ENCODE peak calls at places on chromosome 9, in four cellular contexts. F, V, P and E are unnamed samples.

GRCh38 chr9:134306583-134307222 is 19.6 kb upstream of the RXRA start:
- DNase-seq in F (no peak), P (no peak), V (no peak), E (peak; percentile 30)

GRCh38 chr9:37582548-37583157 is 6.5 kb upstream of the FBXO10 start:
- DNase-seq in P (peak; percentile 70), V (no peak), F (peak; percentile 86), E (no peak)

GRCh38 chr9:136049451-136050265 is 45.4 kb downstream of the NACC2 start:
- DNase-seq in F (no peak), P (no peak), V (no peak), E (no peak)

GRCh38 chr9:97468658-97469448 is 32.6 kb upstream of the TMOD1 start:
- DNase-seq in F (peak; percentile 65), V (peak; percentile 66), P (peak; percentile 44), E (peak; percentile 61)

GRCh38 chr9:93843396-93843795 is 111.8 kb downstream of the BARX1 start:
- DNase-seq in V (no peak), F (no peak), P (no peak), E (no peak)

GRCh38 chr9:130265431-130266235 is at the start of gene HMCN2:
- DNase-seq in P (no peak), F (no peak), V (no peak), E (peak; percentile 57)

GRCh38 chr9:13787234-13787833 is 507.8 kb upstream of the MPDZ start:
- DNase-seq in V (no peak), F (peak; percentile 46), P (no peak), E (no peak)

GRCh38 chr9:2227468-2227867 is 212.3 kb downstream of the SMARCA2 start:
- DNase-seq in V (no peak), F (peak; percentile 67), P (no peak), E (no peak)

GRCh38 chr9:26158631-26159150 is 480.4 kb upstream of the TUSC1 start:
- DNase-seq in P (no peak), V (no peak), F (no peak), E (no peak)

GRCh38 chr9:133137451-133138231 is 16.6 kb upstream of the RALGDS start:
- DNase-seq in V (no peak), F (no peak), P (no peak), E (no peak)

GRCh38 chr9:109471994-109472393 is 26.1 kb downstream of the PTPN3 start:
- DNase-seq in F (no peak), P (peak; percentile 77), V (no peak), E (no peak)

GRCh38 chr9:18994263-18994916 is 38.6 kb downstream of the SAXO1 start:
- DNase-seq in F (no peak), P (no peak), V (no peak), E (no peak)

GRCh38 chr9:85524531-85524930 is 217.2 kb downstream of the AGTPBP1 start:
- DNase-seq in P (no peak), V (no peak), F (no peak), E (no peak)

GRCh38 chr9:101220341-101220740 is 164.5 kb downstream of the BAAT start:
- DNase-seq in F (no peak), P (no peak), V (no peak), E (no peak)

GRCh38 chr9:101270325-101270701 is 114.5 kb downstream of the BAAT start:
- DNase-seq in F (no peak), V (no peak), P (peak; percentile 59), E (no peak)

GRCh38 chr9:121455527-121456239 is 44.0 kb downstream of the GGTA1 start:
- DNase-seq in V (no peak), F (no peak), P (no peak), E (no peak)

GRCh38 chr9:133943781-133944745 is 48.1 kb downstream of the VAV2 start:
- DNase-seq in V (no peak), P (peak; percentile 20), F (peak; percentile 26), E (no peak)

GRCh38 chr9:75378036-75378435 is 289.7 kb downstream of the OSTF1 start:
- DNase-seq in V (peak; percentile 20), P (no peak), F (no peak), E (no peak)

GRCh38 chr9:16133556-16134227 is 580.8 kb downstream of the CCDC171 start:
- DNase-seq in P (peak; percentile 84), F (peak; percentile 48), V (peak; percentile 40), E (peak; percentile 38)

GRCh38 chr9:22036866-22037626 is 27.9 kb upstream of the CDKN2B start:
- DNase-seq in F (peak; percentile 48), V (no peak), P (peak; percentile 96), E (no peak)

GRCh38 chr9:132407196-132407595 is 556 bp upstream of the TTF1 start:
- DNase-seq in V (no peak), F (no peak), P (no peak), E (no peak)

GRCh38 chr9:105147095-105147871 is 97.2 kb upstream of the SLC44A1 start:
- DNase-seq in P (no peak), F (no peak), V (no peak), E (no peak)

GRCh38 chr9:121954477-121955175 is 138.5 kb downstream of the TTLL11 start:
- DNase-seq in P (no peak), V (no peak), F (peak; percentile 78), E (no peak)

GRCh38 chr9:76510041-76510440 is 51.1 kb downstream of the GCNT1 start:
- DNase-seq in P (no peak), F (peak; percentile 55), V (no peak), E (no peak)

GRCh38 chr9:35827486-35827885 is 1.0 kb downstream of the FAM221B start:
- DNase-seq in F (peak; percentile 71), V (no peak), P (peak; percentile 45), E (no peak)

GRCh38 chr9:120928015-120928719 is 1.6 kb upstream of the TRAF1 start:
- DNase-seq in V (peak; percentile 63), P (no peak), F (no peak), E (peak; percentile 55)

GRCh38 chr9:120941046-120941770 is 14.6 kb upstream of the TRAF1 start:
- DNase-seq in P (peak; percentile 89), V (no peak), F (peak; percentile 60), E (no peak)

GRCh38 chr9:27460225-27461023 is 63.7 kb upstream of the IFNK start:
- DNase-seq in V (no peak), F (no peak), P (peak; percentile 73), E (no peak)

GRCh38 chr9:37747271-37747753 is 6.3 kb upstream of the TRMT10B start:
- DNase-seq in V (peak; percentile 58), F (peak; percentile 78), P (peak; percentile 55), E (peak; percentile 61)

GRCh38 chr9:101510344-101510940 is 23.2 kb upstream of the RNF20 start:
- DNase-seq in P (no peak), F (no peak), V (no peak), E (no peak)

GRCh38 chr9:82418334-82418733 is 429.8 kb downstream of the SPATA31D1 start:
- DNase-seq in F (no peak), P (peak; percentile 34), V (no peak), E (no peak)

GRCh38 chr9:6632516-6633328 is 12.8 kb downstream of the GLDC start:
- DNase-seq in P (no peak), V (peak; percentile 18), F (no peak), E (no peak)

GRCh38 chr9:94915476-94916450 is 189.3 kb downstream of the AOPEP start:
- DNase-seq in P (no peak), F (no peak), V (peak; percentile 15), E (no peak)

GRCh38 chr9:113187935-113188595 is 33.0 kb downstream of the FKBP15 start:
- DNase-seq in P (peak; percentile 97), F (peak; percentile 94), V (peak; percentile 32), E (no peak)

GRCh38 chr9:134059661-134060395 is 8.0 kb downstream of the BRD3 start:
- DNase-seq in V (no peak), F (no peak), P (no peak), E (no peak)

GRCh38 chr9:107283621-107284616 is 840 bp downstream of the RAD23B start:
- DNase-seq in F (peak; percentile 74), P (peak; percentile 69), V (peak; percentile 83), E (peak; percentile 82)

GRCh38 chr9:107282759-107283620 is at the start of gene RAD23B:
- DNase-seq in V (peak; percentile 98), F (peak; percentile 98), P (peak; percentile 95), E (peak; percentile 99)

GRCh38 chr9:107281164-107281563 is 1.9 kb upstream of the RAD23B start:
- DNase-seq in F (no peak), P (peak; percentile 78), V (no peak), E (no peak)

GRCh38 chr9:107280543-107280942 is 2.5 kb upstream of the RAD23B start:
- DNase-seq in P (peak; percentile 98), F (peak; percentile 52), V (no peak), E (no peak)

GRCh38 chr9:107282268-107282667 is 811 bp upstream of the RAD23B start:
- DNase-seq in P (no peak), F (no peak), V (peak; percentile 32), E (no peak)
- H3K4me3 ChIP-seq in P (peak overlapping the region; percentile 99), F (peak overlapping the region; percentile 49), V (peak overlapping the region; percentile 95), E (peak overlapping the region; percentile 60)

GRCh38 chr9:33517373-33517772 is 6.7 kb upstream of the ANKRD18B start:
- DNase-seq in V (no peak), P (peak; percentile 59), F (peak; percentile 60), E (no peak)
- TF ChIP-seq CTCF in V (peak; percentile 51), P (peak; percentile 52), F (peak; percentile 67), E (peak; percentile 76)

DNA sequence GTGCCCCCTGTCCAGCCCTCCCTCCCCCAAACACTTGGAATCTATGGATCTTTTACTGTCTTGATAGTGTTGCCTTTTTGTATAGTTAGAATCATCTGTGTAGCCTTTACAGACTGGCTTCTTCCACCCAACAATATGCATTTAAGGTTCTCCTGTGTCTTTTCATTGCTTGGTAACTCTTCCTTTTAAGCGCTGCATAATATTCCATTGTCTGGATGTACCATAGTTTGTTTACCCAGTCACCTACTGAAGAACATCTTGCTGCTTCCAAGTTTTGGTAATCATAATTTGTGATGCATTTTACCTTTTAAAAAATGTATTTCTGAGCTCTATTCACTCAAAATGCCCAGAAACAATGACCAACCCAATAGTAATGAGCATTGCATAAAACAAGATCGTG is 17.7 kb upstream of the LMX1B start:
- DNase-seq in P (no peak), V (no peak), F (no peak), E (no peak)
- H3K4me3 ChIP-seq in P (no peak overlapping the region), V (no peak overlapping the region), F (no peak overlapping the region), E (no peak overlapping the region)

GRCh38 chr9:89319015-89319905 is 960 bp downstream of the SECISBP2 start:
- DNase-seq in V (no peak), P (no peak), F (no peak), E (no peak)
- TF ChIP-seq CTCF in V (peak; percentile 6), P (no peak), F (no peak), E (no peak)

GRCh38 chr9:89177021-89177400 is 1.6 kb downstream of the SHC3 start:
- DNase-seq in V (no peak), P (no peak), F (peak; percentile 58), E (no peak)
- H3K4me3 ChIP-seq in V (no peak overlapping the region), P (no peak overlapping the region), F (peak overlapping the region; percentile 87), E (no peak overlapping the region)